ENCODE peak calls at places on chromosomes 3 and 15, in four cellular contexts. C is cardiac muscle cell, F is T-helper 1 cell, A is heart right ventricle. K is an unnamed sample.

GRCh38 chr15:49831206-49831965 is 210.5 kb downstream of the DTWD1 start:
- DNase-seq in C (no peak), F (no peak), A (peak; percentile 44), K (no peak)

GRCh38 chr3:17227472-17227871 is 342.7 kb downstream of the PLCL2 start:
- DNase-seq in C (no peak), F (no peak), A (no peak), K (no peak)

GRCh38 chr3:51389423-51390183 is 1.5 kb upstream of the RBM15B start:
- DNase-seq in C (peak; percentile 68), F (peak; percentile 49), A (peak; percentile 37), K (peak; percentile 31)

GRCh38 chr3:179949428-179949827 is 87.3 kb downstream of the PEX5L start:
- DNase-seq in C (no peak), F (no peak), A (no peak), K (no peak)

GRCh38 chr15:61155741-61156700 is 73.1 kb downstream of the RORA start:
- DNase-seq in C (no peak), F (no peak), A (peak; percentile 62), K (no peak)

GRCh38 chr3:61090770-61091169 is 160.5 kb downstream of the FHIT start:
- DNase-seq in C (no peak), F (no peak), A (no peak), K (no peak)

GRCh38 chr3:195758721-195759353 is 38.1 kb downstream of the MUC20 start:
- DNase-seq in C (no peak), F (no peak), A (no peak), K (no peak)

GRCh38 chr3:154188846-154189245 is 67.7 kb downstream of the ARHGEF26 start:
- DNase-seq in C (no peak), F (no peak), A (no peak), K (no peak)

GRCh38 chr15:100940785-100941379 is 21.7 kb downstream of the LRRK1 start:
- DNase-seq in C (no peak), F (no peak), A (no peak), K (no peak)

GRCh38 chr3:157145566-157145965 is 14.4 kb downstream of the CCNL1 start:
- DNase-seq in C (no peak), F (no peak), A (no peak), K (no peak)

GRCh38 chr15:66621491-66622467 is 56.0 kb upstream of the LCTL start:
- DNase-seq in C (peak; percentile 67), F (no peak), A (no peak), K (no peak)

GRCh38 chr15:31283046-31283445 is 43.6 kb upstream of the KLF13 start:
- DNase-seq in C (no peak), F (no peak), A (no peak), K (no peak)

GRCh38 chr3:55690746-55691540 is 203.8 kb upstream of the WNT5A start:
- DNase-seq in C (no peak), F (no peak), A (no peak), K (no peak)

K was measured in memory B cell.